ENCODE peak calls at places on chromosomes 11 and 22, in four cellular contexts. U is WTC11; K is CD8-positive, alpha-beta T cell; P is thoracic aorta. C is an unnamed sample.

GRCh38 chr22:38239101-38239761 is 33.6 kb downstream of the TMEM184B start:
- DNase-seq in U (no peak), P (peak), K (no peak), C (peak)

GRCh38 chr11:70397983-70398833 is at the start of gene CTTN:
- DNase-seq in U (peak), P (peak), K (peak), C (peak)

GRCh38 chr11:95296621-95297025 is 65.6 kb upstream of the SESN3 start:
- DNase-seq in P (no peak), K (no peak), U (no peak), C (no peak)

GRCh38 chr11:102494216-102494615 is 36.3 kb downstream of the MMP7 start:
- DNase-seq in K (no peak), U (no peak), P (no peak), C (peak)

GRCh38 chr22:45717787-45718186 is 46.2 kb downstream of the ATXN10 start:
- DNase-seq in K (no peak), U (no peak), P (no peak), C (peak)

GRCh38 chr11:87063982-87064381 is 26.2 kb downstream of the TMEM135 start:
- DNase-seq in P (no peak), K (no peak), U (no peak), C (no peak)

GRCh38 chr11:70871881-70872280 is 380.5 kb downstream of the SHANK2 start:
- DNase-seq in K (no peak), P (no peak), U (no peak), C (no peak)

GRCh38 chr11:86068138-86068861 is 584 bp downstream of the PICALM start:
- DNase-seq in U (peak), K (peak), P (peak), C (peak)

GRCh38 chr11:110490886-110491285 is 61.1 kb downstream of the FDX1 start:
- DNase-seq in U (no peak), P (no peak), K (no peak), C (peak)

GRCh38 chr22:21951931-21952465 is 650 bp downstream of the PPM1F start:
- DNase-seq in U (peak), K (peak), P (no peak), C (peak)

GRCh38 chr11:60914620-60915249 is 777 bp downstream of the TMEM109 start:
- DNase-seq in P (no peak), K (peak), U (no peak), C (peak)

GRCh38 chr11:30196400-30197206 is 34.2 kb upstream of the FSHB start:
- DNase-seq in K (peak), U (peak), P (no peak), C (peak)

GRCh38 chr11:103395612-103396011 is 286.4 kb downstream of the DYNC2H1 start:
- DNase-seq in P (no peak), K (no peak), U (no peak), C (peak)

GRCh38 chr11:72924568-72925190 is 110.5 kb downstream of the ATG16L2 start:
- DNase-seq in K (no peak), U (no peak), P (no peak), C (peak)

GRCh38 chr11:19828382-19829108 is 115.9 kb downstream of the NAV2 start:
- DNase-seq in P (no peak), K (no peak), U (no peak), C (peak)

GRCh38 chr11:73267921-73268540 is 4.1 kb upstream of the P2RY6 start:
- DNase-seq in K (no peak), P (no peak), U (no peak), C (no peak)

GRCh38 chr11:102829671-102830070 is 13.7 kb downstream of the MMP3 start:
- DNase-seq in U (no peak), P (no peak), K (no peak), C (no peak)

GRCh38 chr11:88357323-88358039 is 19.9 kb upstream of the CTSC start:
- DNase-seq in P (no peak), U (no peak), K (no peak), C (peak)

GRCh38 chr11:78798567-78799170 is 224.0 kb upstream of the NARS2 start:
- DNase-seq in U (peak), P (peak), K (no peak), C (peak)

GRCh38 chr22:40982482-40983385 is 31.6 kb downstream of the RBX1 start:
- DNase-seq in P (no peak), U (no peak), K (no peak), C (no peak)

GRCh38 chr11:2166091-2166851 is 5.3 kb upstream of the INS start:
- DNase-seq in P (no peak), K (peak), U (peak), C (peak)

GRCh38 chr22:45948081-45948648 is 28.8 kb downstream of the WNT7B start:
- DNase-seq in K (no peak), P (no peak), U (no peak), C (no peak)

GRCh38 chr11:121614661-121615240 is 162.0 kb upstream of the SORL1-AS1 start:
- DNase-seq in K (no peak), P (no peak), U (peak), C (no peak)

GRCh38 chr11:88301478-88302140 is 35.9 kb downstream of the CTSC start:
- DNase-seq in U (no peak), P (no peak), K (no peak), C (no peak)

GRCh38 chr11:65575568-65576231 is at the start of gene EHBP1L1:
- DNase-seq in K (peak), U (no peak), P (no peak), C (peak)

GRCh38 chr11:1749787-1750351 is 526 bp downstream of the IFITM10 start:
- DNase-seq in U (no peak), P (peak), K (no peak), C (peak)

GRCh38 chr11:131914299-131914902 is 544.0 kb downstream of the NTM start:
- DNase-seq in U (no peak), K (no peak), P (no peak), C (no peak)

GRCh38 chr11:95338430-95338991 is 107.5 kb upstream of the SESN3 start:
- DNase-seq in P (no peak), U (no peak), K (no peak), C (no peak)

DNA sequence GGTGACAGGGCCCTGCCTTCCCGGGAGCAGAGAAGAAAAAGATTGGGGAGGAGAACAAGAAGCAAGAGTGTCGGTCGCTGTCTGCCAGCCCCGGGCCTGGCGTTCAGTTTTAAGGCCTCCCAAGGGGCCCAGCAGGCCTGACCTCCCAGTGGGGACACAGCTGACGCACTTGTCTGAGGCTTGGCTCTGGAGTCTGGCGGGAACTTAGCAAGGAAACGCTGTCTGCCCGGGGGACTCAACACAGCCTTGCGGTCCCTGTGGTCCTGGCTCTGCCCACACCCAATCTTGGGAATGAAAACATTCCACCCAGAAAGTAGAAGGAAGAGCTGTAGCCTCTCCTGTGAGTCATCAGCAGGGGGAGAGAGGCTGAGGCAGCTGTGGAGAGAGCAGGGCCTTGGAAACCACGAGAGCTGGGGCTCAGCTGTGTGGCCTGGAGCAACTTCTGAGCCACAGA is 54.4 kb downstream of the TRAF6 start:
- DNase-seq in P (peak), U (no peak), K (peak), C (peak)
- TF ChIP-seq CTCF in P (peak), U (no peak), K (no peak), C (no peak)

GRCh38 chr11:35147273-35147672 is 8.3 kb downstream of the CD44 start:
- DNase-seq in P (no peak), U (no peak), K (no peak), C (no peak)

GRCh38 chr11:35144811-35145210 is 5.8 kb downstream of the CD44 start:
- DNase-seq in P (no peak), U (no peak), K (no peak), C (peak)

GRCh38 chr11:35146711-35147110 is 7.7 kb downstream of the CD44 start:
- DNase-seq in K (no peak), U (no peak), P (no peak), C (no peak)

GRCh38 chr11:35145249-35145648 is 6.3 kb downstream of the CD44 start:
- DNase-seq in P (no peak), U (no peak), K (no peak), C (peak)

DNA sequence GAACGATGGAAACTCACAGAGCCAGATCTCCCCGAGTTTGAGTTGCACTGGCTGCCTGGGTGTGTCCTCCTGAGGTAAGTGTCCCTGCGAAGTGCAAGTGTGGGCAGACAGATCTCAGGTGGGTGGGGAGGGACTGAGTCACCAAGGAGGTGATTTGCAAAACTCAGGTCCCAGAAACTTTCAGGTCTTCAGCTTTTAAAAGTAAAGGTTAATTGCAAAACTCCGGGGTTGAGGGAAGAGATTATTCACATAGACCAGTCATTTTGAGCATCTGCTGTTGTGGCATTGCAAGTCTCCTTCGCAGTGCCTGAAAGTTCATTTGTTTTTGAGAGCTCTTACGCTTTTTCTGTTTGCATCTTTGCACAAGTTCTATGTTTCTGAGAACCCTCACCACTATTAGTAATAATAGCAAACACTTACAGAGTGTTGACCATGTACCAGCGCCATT is 7.1 kb downstream of the CD44 start:
- DNase-seq in K (peak), P (no peak), U (no peak), C (peak)
- TF ChIP-seq CTCF in K (no peak), P (no peak), U (no peak), C (no peak)

DNA sequence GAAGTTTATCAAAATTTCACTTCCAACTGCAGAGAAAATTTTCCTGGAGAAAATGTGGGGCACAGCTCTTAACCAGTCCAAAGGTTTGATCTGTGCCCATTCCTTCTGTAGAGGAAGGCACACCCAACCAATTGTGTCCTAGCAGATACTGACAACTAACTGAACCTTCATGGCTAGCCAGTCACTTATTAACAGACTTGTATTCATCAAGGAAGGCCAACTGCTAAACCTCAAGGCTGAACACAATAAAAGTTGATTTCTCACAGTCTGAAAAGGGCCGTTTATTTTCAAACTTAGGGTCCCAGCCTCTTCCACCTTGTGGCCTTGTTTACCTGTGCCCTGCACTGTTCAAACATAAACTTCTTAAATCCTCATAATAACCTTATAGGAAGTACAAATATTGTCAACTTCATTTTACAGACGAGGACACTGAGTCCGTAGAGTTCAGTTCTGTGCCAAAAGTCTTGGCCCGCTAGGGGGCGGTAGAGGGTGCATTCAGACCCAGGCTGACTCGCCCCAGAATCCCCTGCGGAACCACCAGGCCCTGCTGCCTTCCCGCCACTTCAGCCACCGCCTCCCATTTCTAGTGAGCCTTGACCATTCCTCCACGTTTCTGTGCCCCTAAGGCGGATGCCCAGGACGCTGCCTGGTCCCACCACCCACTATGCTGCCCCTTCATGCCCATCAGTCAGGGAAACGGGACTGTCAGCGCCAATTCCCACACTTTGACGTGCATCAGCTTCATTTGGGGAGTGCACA is 19.3 kb downstream of the SYT13 start:
- DNase-seq in P (no peak), U (peak), K (no peak), C (no peak)
- TF ChIP-seq CTCF in P (no peak), U (peak), K (no peak), C (peak)

DNA sequence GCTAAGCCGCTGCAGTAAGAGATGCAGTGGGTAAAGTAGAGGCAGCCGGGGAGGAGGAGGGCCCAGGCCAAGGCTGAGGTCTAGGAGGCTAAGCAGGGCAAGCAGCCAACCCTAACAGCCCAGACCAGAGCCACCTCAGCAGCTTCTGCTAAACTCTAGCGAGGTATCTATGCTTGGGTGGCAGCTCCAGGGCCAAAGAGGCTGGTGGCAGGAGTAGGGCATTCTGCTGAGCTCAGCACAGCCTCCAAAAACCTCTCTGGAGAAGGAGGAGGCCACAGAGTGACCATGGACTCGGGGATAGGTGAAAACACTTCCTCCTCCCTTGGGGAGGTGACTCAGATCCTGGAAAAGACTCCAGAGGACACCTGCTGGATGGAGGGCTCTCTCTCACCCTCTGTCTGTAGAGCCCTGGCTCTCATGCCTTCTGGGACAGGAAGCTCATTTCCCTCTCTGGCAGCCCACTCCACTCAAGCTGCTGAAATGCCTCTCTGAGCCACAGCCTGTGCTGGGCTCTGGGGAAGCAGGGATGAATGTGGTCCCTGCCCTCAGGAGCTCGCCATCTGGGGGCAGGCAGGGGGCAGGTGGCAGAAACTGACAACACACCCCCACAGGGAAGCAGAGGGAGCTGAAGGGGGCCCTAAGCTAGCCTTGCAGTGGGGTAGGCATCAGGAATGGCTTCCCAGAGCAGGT is 16.5 kb upstream of the TPBGL start:
- DNase-seq in U (no peak), K (no peak), P (no peak), C (no peak)
- TF ChIP-seq CTCF in U (no peak), K (no peak), P (no peak), C (no peak)

DNA sequence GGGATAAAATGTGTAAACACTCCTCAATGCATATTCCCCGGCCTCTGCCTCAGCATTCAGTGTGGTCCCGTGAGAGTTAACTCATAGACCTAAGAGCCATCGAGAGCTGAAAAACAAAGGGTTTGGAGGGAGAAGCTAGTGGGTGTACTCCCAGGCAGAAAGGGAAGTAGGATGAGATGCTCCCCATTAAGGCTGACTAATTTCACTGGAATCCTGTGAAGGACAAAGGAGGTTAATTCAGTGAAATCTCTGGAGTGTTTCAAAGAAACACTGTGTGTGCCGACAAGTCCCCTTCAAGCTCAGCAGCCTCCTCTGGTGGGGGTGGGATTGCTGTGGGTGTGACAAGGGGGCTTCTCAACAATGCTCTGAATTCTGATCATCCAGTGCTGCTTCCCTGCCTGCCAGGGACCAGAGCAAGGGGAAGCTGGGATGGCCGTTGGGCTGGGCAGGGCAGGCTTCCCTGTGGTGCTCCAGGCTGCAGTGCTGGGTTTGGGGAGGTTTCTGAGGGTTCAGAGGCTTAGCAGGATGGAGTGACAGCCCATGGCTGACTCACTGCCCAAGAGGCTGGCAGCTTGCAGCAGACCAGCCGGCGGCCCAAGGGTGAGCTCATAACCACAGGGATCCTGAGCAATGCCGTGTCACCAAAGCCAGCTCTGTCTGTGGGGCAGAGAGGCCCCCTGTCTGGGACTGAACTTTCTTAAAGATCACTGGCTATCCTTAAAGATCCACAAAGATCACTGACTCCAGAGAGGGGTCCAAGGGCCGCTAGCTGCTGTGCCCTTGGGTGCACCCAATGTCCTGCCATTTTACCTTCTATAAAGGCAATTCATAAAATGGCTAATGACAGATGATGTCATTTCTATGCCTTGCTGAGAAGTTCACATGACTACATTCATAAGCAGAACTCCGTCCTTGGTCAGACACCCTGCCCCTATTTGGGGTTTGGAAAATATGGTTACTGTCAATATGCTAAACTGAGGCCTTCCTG is 61.3 kb upstream of the BMAL1 start:
- DNase-seq in K (no peak), P (no peak), U (peak), C (peak)
- TF ChIP-seq CTCF in K (no peak), P (no peak), U (no peak), C (no peak)

GRCh38 chr11:45278721-45279120 is 7.4 kb downstream of the SYT13 start:
- DNase-seq in U (no peak), K (no peak), P (no peak), C (no peak)

GRCh38 chr11:45280449-45280848 is 5.7 kb downstream of the SYT13 start:
- DNase-seq in U (no peak), P (no peak), K (no peak), C (no peak)

GRCh38 chr11:45285289-45285828 is 782 bp downstream of the SYT13 start:
- DNase-seq in U (no peak), K (no peak), P (no peak), C (no peak)

GRCh38 chr11:45279645-45280044 is 6.5 kb downstream of the SYT13 start:
- DNase-seq in U (no peak), K (no peak), P (no peak), C (no peak)

GRCh38 chr11:45282070-45282469 is 4.1 kb downstream of the SYT13 start:
- DNase-seq in K (no peak), P (no peak), U (no peak), C (no peak)
- TF ChIP-seq CTCF in K (no peak), P (no peak), U (no peak), C (no peak)

GRCh38 chr22:37196539-37197450 is 8.7 kb upstream of the C1QTNF6 start:
- DNase-seq in K (no peak), U (no peak), P (no peak), C (peak)
- TF ChIP-seq CTCF in K (no peak), U (no peak), P (no peak), C (no peak)

DNA sequence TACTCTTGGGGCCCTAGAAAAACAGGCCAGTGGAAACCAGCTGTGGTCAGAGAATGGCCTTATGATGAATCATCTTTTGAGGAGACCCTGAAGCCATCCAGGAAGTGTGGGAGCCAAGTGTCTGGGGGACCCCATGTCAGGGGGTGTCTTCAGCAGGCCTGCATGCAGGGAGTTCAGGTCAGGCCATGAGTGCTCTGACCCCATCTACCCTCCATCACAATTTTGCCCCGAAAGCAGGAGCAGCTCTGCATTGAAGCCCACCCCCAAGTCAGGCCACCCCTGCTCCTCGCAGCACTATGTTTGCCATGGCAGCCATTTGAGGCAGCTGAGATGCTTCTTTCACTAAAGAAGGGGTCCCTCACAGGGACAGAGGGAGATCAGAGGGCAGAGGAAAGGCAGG is 41.3 kb downstream of the CHST1 start:
- DNase-seq in K (no peak), P (no peak), U (no peak), C (no peak)
- TF ChIP-seq CTCF in K (no peak), P (no peak), U (no peak), C (no peak)

DNA sequence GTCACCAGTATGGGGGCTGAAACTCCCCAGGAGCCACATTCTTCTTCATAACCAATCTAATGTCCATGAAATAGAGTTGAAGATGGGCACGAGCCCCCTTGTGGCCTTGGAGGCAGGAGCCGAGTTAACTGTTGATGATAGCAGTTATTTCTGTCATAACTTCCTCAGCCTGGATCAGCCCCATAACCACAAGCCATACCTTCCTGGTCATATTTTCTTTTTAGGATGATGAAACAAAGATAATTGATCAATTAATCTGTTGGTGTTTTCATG is 65.0 kb upstream of the TTC12 start:
- DNase-seq in K (no peak), P (no peak), U (no peak), C (peak)
- TF ChIP-seq CTCF in K (no peak), P (no peak), U (no peak), C (no peak)

C was measured in MCF 10A.